ENCODE peak calls at places on chromosomes 4 and X, in eight cellular contexts. E is mammary epithelial cell; I is NCI-H446; B is LoVo; W is activated CD8-positive, alpha-beta memory T cell treated with anti-CD3 and anti-CD28 coated beads for 1 hour; G is T47D; N is glutamatergic neuron; S is dermis microvascular lymphatic vessel endothelial cell. F is an unnamed sample.

GRCh38 chr4:81421346-81422218 is 50.1 kb downstream of the RASGEF1B start:
- DNase-seq in E (peak; percentile 59), S (no peak), I (no peak), W (no peak), N (no peak), G (no peak), B (peak; percentile 79), F (no peak)

GRCh38 chrX:135520553-135521404 is at the start of gene INTS6L:
- DNase-seq in W (peak; percentile 67), E (peak; percentile 88), B (no peak), G (peak; percentile 34), N (peak; percentile 75), I (peak; percentile 39), S (peak; percentile 16), F (peak; percentile 88)

GRCh38 chr4:138802499-138802898 is 213.1 kb upstream of the NOCT start:
- DNase-seq in E (no peak), B (no peak), N (no peak), W (no peak), G (no peak), S (no peak), I (no peak), F (no peak)

GRCh38 chr4:168269879-168270278 is 48.7 kb downstream of the DDX60 start:
- DNase-seq in G (no peak), S (no peak), E (no peak), W (no peak), B (no peak), N (no peak), I (no peak), F (no peak)

GRCh38 chrX:67544871-67545771 is 1.3 kb downstream of the AR start:
- DNase-seq in G (no peak), B (no peak), W (no peak), N (peak; percentile 31), S (no peak), I (no peak), E (no peak), F (no peak)

GRCh38 chr4:8725071-8725841 is 132.7 kb downstream of the CPZ start:
- DNase-seq in B (no peak), I (no peak), S (no peak), E (no peak), N (no peak), G (no peak), W (no peak), F (no peak)

GRCh38 chr4:108512615-108513505 is 107.5 kb upstream of the RPL34 start:
- DNase-seq in E (peak; percentile 20), W (peak; percentile 8), S (no peak), N (peak; percentile 43), B (no peak), G (peak; percentile 2), I (no peak), F (peak; percentile 1)

GRCh38 chr4:138616775-138617174 is 374.6 kb upstream of the SLC7A11 start:
- DNase-seq in I (no peak), E (no peak), W (no peak), N (no peak), S (no peak), G (no peak), B (no peak), F (no peak)

GRCh38 chrX:49071877-49072711 is 1.7 kb downstream of the PRAF2 start:
- DNase-seq in E (no peak), I (no peak), W (no peak), B (no peak), S (no peak), N (peak; percentile 70), G (no peak), F (no peak)

GRCh38 chr4:1329408-1330371 is 17.3 kb upstream of the UVSSA start:
- DNase-seq in N (no peak), G (no peak), I (no peak), B (no peak), S (no peak), E (peak; percentile 94), W (no peak), F (no peak)

GRCh38 chr4:127868196-127868595 is 12.5 kb upstream of the PLK4 start:
- DNase-seq in G (no peak), I (no peak), W (no peak), E (no peak), S (no peak), N (no peak), B (no peak), F (no peak)

GRCh38 chr4:24887881-24888430 is 24.9 kb downstream of the CCDC149 start:
- DNase-seq in I (no peak), E (no peak), B (no peak), W (no peak), G (no peak), S (no peak), N (no peak), F (no peak)

GRCh38 chr4:7381221-7381889 is 53.4 kb downstream of the PSAPL1 start:
- DNase-seq in E (no peak), W (no peak), S (no peak), N (no peak), B (no peak), G (no peak), I (no peak), F (no peak)

GRCh38 chr4:106329027-106329618 is 12.8 kb downstream of the AIMP1 start:
- DNase-seq in E (peak; percentile 40), W (no peak), N (no peak), B (peak; percentile 14), I (no peak), G (peak; percentile 18), S (peak; percentile 34), F (peak; percentile 20)

GRCh38 chr4:26748805-26749204 is 111.8 kb upstream of the STIM2 start:
- DNase-seq in W (no peak), G (no peak), N (no peak), E (no peak), S (no peak), I (no peak), B (no peak), F (no peak)

GRCh38 chrX:96611619-96612362 is 72.9 kb upstream of the DIAPH2 start:
- DNase-seq in N (no peak), G (no peak), B (no peak), S (no peak), W (no peak), E (no peak), I (no peak), F (no peak)

GRCh38 chrX:15146515-15146914 is 123.4 kb downstream of the ASB9 start:
- DNase-seq in G (no peak), W (no peak), I (no peak), E (no peak), S (peak; percentile 1), B (no peak), N (peak; percentile 44), F (peak; percentile 5)

GRCh38 chr4:6327220-6327917 is 57.7 kb downstream of the WFS1 start:
- DNase-seq in N (peak; percentile 94), W (peak; percentile 77), S (peak; percentile 43), I (no peak), B (peak; percentile 73), E (peak; percentile 40), G (peak; percentile 71), F (peak; percentile 28)

GRCh38 chr4:8781641-8782040 is 90.0 kb downstream of the HMX1 start:
- DNase-seq in I (no peak), B (no peak), W (no peak), E (no peak), S (no peak), G (no peak), N (no peak), F (no peak)